ENCODE peak calls at places on chromosomes 11 and 22, in four cellular contexts. P is activated T-helper 1 cell treated with anti-CD3 and anti-CD28 coated beads, Interleukin-2, amount 50 U/mL, for 16 hours; J is effector CD4-positive, alpha-beta T cell; E is stimulated activated CD4-positive, alpha-beta T cell treated with anti-CD3 and anti-CD28 coated beads, Interleukin-4, amount 100 ng/mL, for 1 hour. B is an unnamed sample.

GRCh38 chr11:114060402-114061052 is 1.0 kb downstream of the ZBTB16 start:
- DNase-seq in P (no peak), J (no peak), E (no peak), B (no peak)

GRCh38 chr22:47092896-47093311 is 330.5 kb downstream of the TBC1D22A start:
- DNase-seq in P (no peak), J (no peak), E (no peak), B (no peak)

GRCh38 chr11:65493367-65494176 is 5.3 kb upstream of the MALAT1 start:
- DNase-seq in P (no peak), J (no peak), E (no peak), B (no peak)

GRCh38 chr11:3684787-3685186 is 13.6 kb upstream of the CHRNA10 start:
- DNase-seq in P (no peak), J (no peak), E (no peak), B (no peak)

GRCh38 chr11:103806130-103806900 is 230.1 kb upstream of the DDI1 start:
- DNase-seq in P (no peak), J (no peak), E (no peak), B (no peak)

GRCh38 chr11:134757633-134758032 is 345.6 kb upstream of the B3GAT1 start:
- DNase-seq in P (no peak), J (no peak), E (no peak), B (no peak)

GRCh38 chr22:35560366-35560765 is 19.7 kb downstream of the RASD2 start:
- DNase-seq in P (no peak), J (no peak), E (no peak), B (no peak)

GRCh38 chr22:23742505-23743264 is 8.2 kb downstream of the ZNF70 start:
- DNase-seq in P (no peak), J (no peak), E (no peak), B (no peak)

GRCh38 chr11:132125855-132126841 is 755.7 kb downstream of the NTM start:
- DNase-seq in P (no peak), J (no peak), E (no peak), B (no peak)

B was measured in effector memory CD8-positive, alpha-beta T cell.